ENCODE peak calls at places on chromosomes 2 and 18, in ten cellular contexts. J is iPS-NIHi11; L is endodermal cell; F is Calu3; H is HTR-8/SVneo; X is AG08396; N is iris pigment epithelial cell; V is activated CD4-positive, alpha-beta T cell treated with anti-CD3 and anti-CD28 coated beads, Interleukin-2, amount 10 ng/mL, durations not matched to agents 7 days and 5 days; Z is dorsolateral prefrontal cortex; A is upper lobe of right lung. P is an unnamed sample.

GRCh38 chr2:160747771-160748170 is 254.2 kb upstream of the RBMS1 start:
- DNase-seq in L (no peak), J (no peak), X (peak), H (peak), A (no peak), F (peak), Z (no peak), V (no peak), N (peak), P (peak)

GRCh38 chr2:198873771-198874501 is 583.8 kb downstream of the SATB2 start:
- DNase-seq in Z (no peak), V (no peak), F (no peak), J (no peak), N (peak), H (peak), A (no peak), X (no peak), L (no peak), P (peak)

GRCh38 chr2:19247186-19247585 is 111.2 kb downstream of the OSR1 start:
- DNase-seq in H (no peak), V (no peak), N (no peak), J (no peak), Z (no peak), A (no peak), X (no peak), F (no peak), L (no peak), P (no peak)

GRCh38 chr18:50155406-50155805 is 39.5 kb downstream of the MYO5B start:
- DNase-seq in J (no peak), V (no peak), Z (no peak), H (no peak), X (no peak), N (no peak), L (no peak), A (no peak), F (no peak), P (no peak)

GRCh38 chr2:239496700-239497099 is 95.9 kb upstream of the HDAC4 start:
- DNase-seq in F (no peak), Z (no peak), X (no peak), J (no peak), A (no peak), N (no peak), H (no peak), V (no peak), L (no peak), P (no peak)

GRCh38 chr2:158392683-158393082 is 63.9 kb downstream of the CCDC148 start:
- DNase-seq in X (no peak), Z (no peak), J (no peak), N (no peak), V (no peak), F (no peak), H (no peak), L (no peak), A (no peak), P (no peak)

GRCh38 chr18:35573531-35573930 is 8.0 kb upstream of the GALNT1 start:
- DNase-seq in H (no peak), Z (no peak), X (no peak), V (no peak), A (no peak), N (no peak), L (no peak), J (no peak), F (no peak), P (no peak)

GRCh38 chr2:219175928-219176817 is 552 bp downstream of the CNPPD1 start:
- DNase-seq in Z (peak), L (no peak), H (peak), N (peak), J (peak), F (peak), V (peak), A (peak), X (peak), P (no peak)

GRCh38 chr2:15993232-15993610 is 52.9 kb downstream of the MYCN start:
- DNase-seq in H (no peak), A (no peak), J (no peak), Z (no peak), X (no peak), N (no peak), F (no peak), V (no peak), L (no peak), P (no peak)

GRCh38 chr2:100984892-100985307 is 17.2 kb upstream of the RPL31 start:
- DNase-seq in N (peak), X (peak), F (peak), J (peak), A (peak), V (peak), L (peak), H (peak), Z (peak), P (peak)

GRCh38 chr2:108409768-108410167 is 32.0 kb downstream of the SULT1C4 start:
- DNase-seq in X (no peak), V (no peak), N (peak), A (no peak), H (no peak), Z (no peak), F (no peak), L (no peak), J (no peak), P (peak)

GRCh38 chr2:225842939-225843338 is 443.4 kb downstream of the NYAP2 start:
- DNase-seq in J (no peak), N (peak), V (no peak), F (no peak), L (no peak), H (no peak), X (peak), A (no peak), Z (no peak), P (peak)

GRCh38 chr2:164560181-164560792 is 61.0 kb downstream of the GRB14 start:
- DNase-seq in X (no peak), F (peak), J (no peak), H (peak), L (no peak), N (peak), A (no peak), V (no peak), Z (no peak), P (peak)

GRCh38 chr2:44033947-44034346 is 38.2 kb upstream of the LRPPRC start:
- DNase-seq in X (no peak), J (no peak), N (no peak), H (no peak), Z (no peak), A (no peak), F (no peak), V (no peak), L (no peak), P (no peak)

GRCh38 chr18:59961086-59961485 is 61.3 kb downstream of the PMAIP1 start:
- DNase-seq in Z (no peak), V (no peak), A (no peak), N (no peak), H (no peak), L (no peak), F (no peak), J (no peak), X (no peak), P (no peak)

GRCh38 chr2:3712841-3713503 is 9.6 kb downstream of the DCDC2C start:
- DNase-seq in X (no peak), Z (no peak), L (no peak), F (no peak), N (no peak), H (no peak), V (no peak), A (no peak), J (no peak), P (no peak)

GRCh38 chr2:234864518-234864917 is 87.3 kb upstream of the SH3BP4 start:
- DNase-seq in F (no peak), V (no peak), L (no peak), H (no peak), A (no peak), X (no peak), Z (no peak), N (no peak), J (no peak), P (no peak)

GRCh38 chr2:187982668-187983067 is 309.0 kb upstream of the GULP1 start:
- DNase-seq in N (peak), L (no peak), H (peak), J (no peak), Z (no peak), X (peak), V (no peak), F (no peak), A (no peak), P (peak)

GRCh38 chr2:216536725-216537124 is 38.1 kb downstream of the RPL37A start:
- DNase-seq in F (no peak), L (peak), X (no peak), Z (no peak), J (no peak), H (no peak), N (peak), A (no peak), V (no peak), P (peak)

GRCh38 chr2:55899881-55900280 is 23.7 kb downstream of the EFEMP1 start:
- DNase-seq in L (no peak), A (no peak), J (no peak), X (no peak), Z (no peak), N (no peak), V (no peak), F (no peak), H (no peak), P (peak)

GRCh38 chr2:128312411-128312810 is 6.3 kb downstream of the HS6ST1 start:
- DNase-seq in A (no peak), Z (no peak), V (no peak), N (no peak), X (no peak), J (no peak), L (no peak), F (no peak), H (no peak), P (no peak)

GRCh38 chr18:67131498-67131897 is 385.0 kb downstream of the DSEL start:
- DNase-seq in H (no peak), N (no peak), F (no peak), X (no peak), A (no peak), Z (no peak), J (no peak), V (no peak), L (no peak), P (no peak)

GRCh38 chr18:36281941-36282340 is 15.6 kb upstream of the FHOD3 start:
- DNase-seq in X (no peak), A (no peak), H (no peak), Z (no peak), J (no peak), V (no peak), L (no peak), F (no peak), N (no peak), P (no peak)

GRCh38 chr2:23495661-23496114 is 110.7 kb downstream of the KLHL29 start:
- DNase-seq in Z (no peak), H (no peak), J (peak), F (no peak), X (no peak), N (no peak), A (peak), V (no peak), L (no peak), P (no peak)

GRCh38 chr18:21489919-21490495 is 110.5 kb downstream of the ESCO1 start:
- DNase-seq in L (no peak), A (no peak), F (no peak), Z (no peak), X (no peak), N (no peak), V (no peak), J (no peak), H (no peak), P (no peak)

GRCh38 chr2:11342561-11343343 is 1.7 kb downstream of the ROCK2 start:
- DNase-seq in N (peak), X (peak), F (peak), J (no peak), Z (no peak), A (no peak), L (no peak), V (no peak), H (no peak), P (peak)

GRCh38 chr2:176817061-176817565 is 395.5 kb upstream of the HNRNPA3 start:
- DNase-seq in H (peak), N (no peak), F (peak), A (no peak), Z (no peak), X (peak), L (peak), J (peak), V (peak), P (no peak)

GRCh38 chr2:11746807-11747459 is 501 bp downstream of the LPIN1 start:
- DNase-seq in Z (no peak), N (peak), A (no peak), F (no peak), H (no peak), X (no peak), L (peak), V (peak), J (peak), P (no peak)

GRCh38 chr2:39403311-39403710 is 33.8 kb downstream of the MAP4K3 start:
- DNase-seq in Z (no peak), X (no peak), V (no peak), A (no peak), F (no peak), N (peak), J (no peak), H (no peak), L (no peak), P (no peak)

GRCh38 chr2:170031288-170031687 is 146.7 kb upstream of the MYO3B start:
- DNase-seq in N (no peak), X (no peak), H (no peak), Z (no peak), A (no peak), F (no peak), L (no peak), V (no peak), J (no peak), P (no peak)

GRCh38 chr2:37561615-37562569 is 109.5 kb downstream of the CDC42EP3 start:
- DNase-seq in X (peak), Z (no peak), H (peak), V (no peak), F (peak), J (peak), L (peak), A (no peak), N (peak), P (peak)

GRCh38 chr2:9998916-9999654 is 44.3 kb upstream of the KLF11 start:
- DNase-seq in H (no peak), X (no peak), L (no peak), V (no peak), J (no peak), A (no peak), Z (no peak), F (no peak), N (no peak), P (no peak)

GRCh38 chr2:174331731-174332606 is 2.8 kb upstream of the SP9 start:
- DNase-seq in A (no peak), J (no peak), L (peak), Z (no peak), X (no peak), H (no peak), F (no peak), V (no peak), N (no peak), P (no peak)

GRCh38 chr2:189467160-189467559 is 25.9 kb downstream of the WDR75 start:
- DNase-seq in J (no peak), L (no peak), V (no peak), Z (no peak), H (no peak), N (no peak), A (no peak), F (no peak), X (no peak), P (no peak)

GRCh38 chr2:44793322-44793870 is 148.1 kb upstream of the SIX3 start:
- DNase-seq in F (peak), N (peak), H (peak), Z (no peak), X (no peak), J (no peak), L (peak), A (no peak), V (no peak), P (peak)

GRCh38 chr2:239137890-239138283 is 262.9 kb downstream of the HDAC4 start:
- DNase-seq in H (no peak), Z (no peak), X (no peak), J (no peak), L (no peak), N (no peak), V (no peak), A (no peak), F (no peak), P (no peak)